ENCODE peak calls at places on chromosomes 7 and 10, in six cellular contexts. O, B, S, T, A and C are unnamed samples.

GRCh38 chr10:118763202-118763988 is 8.6 kb upstream of the CACUL1 start:
- DNase-seq in O (no peak), B (no peak), S (no peak), T (no peak), A (no peak), C (no peak)

GRCh38 chr10:125146791-125147604 is 13.4 kb downstream of the CTBP2 start:
- DNase-seq in O (peak; percentile 65), B (no peak), S (peak; percentile 40), T (no peak), A (peak; percentile 71), C (no peak)

GRCh38 chr10:120948889-120949382 is 97.8 kb downstream of the WDR11 start:
- DNase-seq in O (peak; percentile 55), B (peak; percentile 69), S (peak; percentile 67), T (no peak), A (peak; percentile 54), C (peak; percentile 15)

GRCh38 chr7:111138196-111138569 is 47.3 kb downstream of the LRRN3 start:
- DNase-seq in O (peak; percentile 57), B (peak; percentile 37), S (no peak), T (peak; percentile 20), A (peak; percentile 14), C (no peak)

GRCh38 chr10:120823251-120823650 is 27.9 kb upstream of the WDR11 start:
- DNase-seq in O (no peak), B (no peak), S (no peak), T (no peak), A (no peak), C (no peak)

GRCh38 chr10:69629897-69630650 is at the start of gene FAM241B:
- DNase-seq in O (peak; percentile 5), B (peak; percentile 84), S (peak; percentile 84), T (no peak), A (peak; percentile 73), C (no peak)

GRCh38 chr10:78473016-78473415 is 439.4 kb downstream of the RPS24 start:
- DNase-seq in O (no peak), B (no peak), S (no peak), T (no peak), A (no peak), C (no peak)

GRCh38 chr10:60572511-60573194 is 183.0 kb upstream of the ANK3 start:
- DNase-seq in O (peak; percentile 67), B (peak; percentile 39), S (peak; percentile 33), T (no peak), A (peak; percentile 71), C (peak; percentile 47)

GRCh38 chr7:522071-522937 is 2.7 kb upstream of the PDGFA start:
- DNase-seq in O (peak; percentile 32), B (peak; percentile 65), S (peak; percentile 67), T (no peak), A (peak; percentile 87), C (no peak)

GRCh38 chr7:77696057-77696642 is at the start of gene RSBN1L:
- DNase-seq in O (peak; percentile 97), B (peak; percentile 99), S (peak; percentile 98), T (peak; percentile 95), A (peak; percentile 99), C (peak; percentile 92)

GRCh38 chr7:99616359-99617186 is at the start of gene ZSCAN25:
- DNase-seq in O (peak; percentile 92), B (peak; percentile 93), S (peak; percentile 86), T (peak; percentile 48), A (peak; percentile 92), C (peak; percentile 86)

GRCh38 chr7:142557971-142558582 is 191.2 kb upstream of the PRSS1 start:
- DNase-seq in O (peak; percentile 72), B (peak; percentile 50), S (peak; percentile 54), T (no peak), A (peak; percentile 63), C (no peak)

GRCh38 chr7:44064791-44065430 is 456 bp downstream of the PGAM2 start:
- DNase-seq in O (no peak), B (peak; percentile 13), S (no peak), T (no peak), A (peak; percentile 49), C (no peak)

GRCh38 chr7:110645616-110646015 is 445.3 kb upstream of the LRRN3 start:
- DNase-seq in O (no peak), B (no peak), S (no peak), T (no peak), A (no peak), C (no peak)

GRCh38 chr10:87930929-87931835 is 67.8 kb downstream of the PTEN start:
- DNase-seq in O (no peak), B (no peak), S (no peak), T (no peak), A (no peak), C (no peak)

GRCh38 chr10:123860856-123861255 is 30.8 kb downstream of the CPXM2 start:
- DNase-seq in O (no peak), B (no peak), S (no peak), T (no peak), A (no peak), C (no peak)

GRCh38 chr7:131040467-131040932 is 287.2 kb upstream of the MKLN1 start:
- DNase-seq in O (peak; percentile 77), B (peak; percentile 77), S (peak; percentile 67), T (peak; percentile 24), A (peak; percentile 80), C (peak; percentile 48)

GRCh38 chr7:123871998-123872867 is 27.3 kb downstream of the HYAL4 start:
- DNase-seq in O (peak; percentile 42), B (peak; percentile 33), S (peak; percentile 49), T (no peak), A (peak; percentile 72), C (peak; percentile 1)

GRCh38 chr10:14569274-14570060 is 205.2 kb downstream of the FAM107B start:
- DNase-seq in O (no peak), B (peak; percentile 56), S (peak; percentile 62), T (no peak), A (peak; percentile 45), C (no peak)

GRCh38 chr7:127619681-127620405 is 1.9 kb upstream of the PAX4 start:
- DNase-seq in O (no peak), B (no peak), S (no peak), T (no peak), A (no peak), C (no peak)

GRCh38 chr10:100882681-100883321 is 30.0 kb upstream of the SLF2 start:
- DNase-seq in O (peak; percentile 87), B (no peak), S (no peak), T (no peak), A (no peak), C (peak; percentile 47)

GRCh38 chr10:6195891-6196290 is 6.8 kb upstream of the PFKFB3 start:
- DNase-seq in O (no peak), B (no peak), S (no peak), T (no peak), A (no peak), C (no peak)

GRCh38 chr10:30834636-30835035 is 197.0 kb downstream of the ZNF438 start:
- DNase-seq in O (no peak), B (no peak), S (no peak), T (no peak), A (no peak), C (no peak)

GRCh38 chr7:142833174-142834027 is 21.5 kb upstream of the EPHB6 start:
- DNase-seq in O (no peak), B (no peak), S (no peak), T (no peak), A (peak; percentile 59), C (no peak)

GRCh38 chr10:48448796-48449195 is 142.3 kb downstream of the MAPK8 start:
- DNase-seq in O (peak; percentile 80), B (no peak), S (no peak), T (no peak), A (no peak), C (no peak)

GRCh38 chr7:41161188-41161587 is 541.7 kb downstream of the INHBA start:
- DNase-seq in O (no peak), B (no peak), S (no peak), T (no peak), A (no peak), C (no peak)

GRCh38 chr7:41152179-41152678 is 550.7 kb downstream of the INHBA start:
- DNase-seq in O (no peak), B (no peak), S (no peak), T (no peak), A (no peak), C (no peak)

GRCh38 chr7:41156268-41156667 is 546.6 kb downstream of the INHBA start:
- DNase-seq in O (peak; percentile 54), B (no peak), S (no peak), T (no peak), A (no peak), C (no peak)
- H3K27ac ChIP-seq in O (no peak overlapping the region), B (no peak overlapping the region), S (no peak overlapping the region), T (no peak overlapping the region), A (no peak overlapping the region), C (no peak overlapping the region)

DNA sequence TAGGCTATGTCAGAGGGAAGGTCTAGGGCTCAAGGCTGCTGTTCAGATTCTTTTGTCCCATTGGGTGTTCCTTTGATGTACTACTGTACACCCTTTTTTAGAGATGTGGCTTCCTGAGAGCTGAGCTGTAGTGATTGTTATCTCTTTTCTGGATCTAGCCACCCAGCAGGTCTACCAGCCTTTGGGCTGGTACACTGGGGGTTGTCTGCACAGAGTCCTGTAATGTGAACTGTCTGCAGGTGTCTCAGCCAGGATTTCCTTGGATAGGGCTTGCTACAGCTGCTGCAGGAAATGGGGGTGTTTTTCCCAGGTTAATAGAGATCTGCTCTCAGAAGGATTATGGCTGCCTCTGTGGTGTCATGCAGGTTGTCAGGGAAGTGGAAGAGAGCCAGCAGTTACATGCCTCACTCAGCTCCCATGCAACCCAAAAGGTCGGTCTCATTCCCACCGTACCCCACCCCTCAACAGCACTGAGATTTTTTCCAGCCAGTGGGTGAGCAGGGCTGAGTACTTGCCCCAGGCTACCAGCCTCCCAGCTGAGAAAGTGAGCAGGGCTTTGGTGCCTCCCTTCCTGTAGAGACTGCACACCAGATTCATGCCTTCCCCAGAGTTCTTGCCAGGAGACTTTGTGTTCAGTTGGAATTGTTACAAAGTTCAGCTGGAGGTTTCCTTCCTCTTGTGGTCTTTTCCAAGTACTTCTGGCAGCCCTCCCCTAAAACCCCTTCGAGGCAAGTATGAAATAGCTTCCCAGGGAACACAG is 63.3 kb downstream of the ZNF107 start:
- DNase-seq in O (no peak), B (no peak), S (no peak), T (no peak), A (no peak), C (no peak)
- H3K9me3 ChIP-seq in O (peaks cover 2% of the 10 kb centered on the region), B (peaks cover 4% of the 10 kb centered on the region), S (no peaks in the 10 kb centered on the region), T (peaks cover 3% of the 10 kb centered on the region), A (no peaks in the 10 kb centered on the region), C (peaks cover 14% of the 10 kb centered on the region)

GRCh38 chr10:44287408-44287807 is 97.5 kb downstream of the CXCL12 start:
- DNase-seq in O (no peak), B (no peak), S (no peak), T (no peak), A (no peak), C (no peak)
- H3K4me3 ChIP-seq in O (no peak overlapping the region), B (no peak overlapping the region), S (no peak overlapping the region), T (no peak overlapping the region), A (no peak overlapping the region), C (no peak overlapping the region)

DNA sequence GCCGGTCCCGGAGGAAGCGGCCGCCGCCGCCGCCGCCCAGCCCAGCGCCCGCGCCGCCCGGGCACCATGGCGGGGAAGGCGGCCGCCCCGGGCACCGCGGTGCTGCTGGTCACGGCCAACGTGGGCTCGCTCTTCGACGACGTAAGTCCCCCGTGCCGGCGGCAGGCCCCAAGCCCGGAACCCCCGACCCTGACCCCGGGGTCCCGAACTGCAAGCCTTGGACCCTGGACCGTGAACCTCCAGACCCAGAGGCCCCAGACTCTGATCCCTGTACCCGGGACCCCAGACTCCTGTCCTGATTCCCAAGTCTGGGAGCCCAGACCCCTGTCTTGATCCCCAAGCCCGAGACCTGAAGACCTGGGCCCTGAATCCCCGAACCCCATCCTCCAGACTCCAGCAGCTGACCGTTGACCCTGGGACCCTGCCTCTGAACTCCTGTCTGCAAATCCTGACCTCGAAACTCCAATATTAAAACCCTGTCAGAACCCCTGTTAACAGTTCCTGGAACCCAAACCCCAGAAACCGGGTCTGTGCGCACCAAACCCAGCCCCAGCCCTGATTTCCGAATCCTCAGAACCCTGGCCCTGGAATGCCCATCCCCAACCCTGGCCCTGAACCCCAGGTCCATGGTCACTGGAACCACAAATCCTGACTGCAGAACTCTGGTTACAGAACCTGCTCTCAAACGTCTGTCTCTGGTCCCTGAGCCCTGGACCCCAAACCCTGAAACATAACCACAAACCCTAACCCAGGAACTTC is 623 bp downstream of the INPP5A start:
- DNase-seq in O (no peak), B (peak; percentile 24), S (peak; percentile 58), T (peak; percentile 1), A (peak; percentile 46), C (no peak)
- H3K27ac ChIP-seq in O (peak overlapping the region; percentile 55), B (peak overlapping the region; percentile 93), S (peak overlapping the region; percentile 42), T (peak overlapping the region; percentile 87), A (peak overlapping the region; percentile 26), C (peak overlapping the region; percentile 21)